ENCODE peak calls at places on chromosome 20, in seven cellular contexts. One of them, this sample, is unnamed.

GRCh38 chr20:35742741-35743523 is 872 bp upstream of the RBM39 start:
- DNase-seq in OCI-LY7: peak; percentile 87
- DNase-seq in esophagus muscularis mucosa: no peak
- DNase-seq in heart left ventricle: no peak
- DNase-seq in H9: no peak
- DNase-seq in stomach: no peak
- DNase-seq in ovary: no peak
- DNase-seq in this sample: no peak

GRCh38 chr20:2603816-2604505 is 48.5 kb upstream of the NOP56 start:
- DNase-seq in H9: no peak
- DNase-seq in stomach: no peak
- DNase-seq in esophagus muscularis mucosa: no peak
- DNase-seq in ovary: no peak
- DNase-seq in heart left ventricle: no peak
- DNase-seq in OCI-LY7: no peak
- DNase-seq in this sample: no peak

GRCh38 chr20:17614812-17615644 is 45.2 kb downstream of the DSTN start:
- DNase-seq in OCI-LY7: no peak
- DNase-seq in heart left ventricle: no peak
- DNase-seq in esophagus muscularis mucosa: no peak
- DNase-seq in H9: no peak
- DNase-seq in ovary: no peak
- DNase-seq in stomach: peak; percentile 38
- DNase-seq in this sample: no peak

GRCh38 chr20:4545526-4545925 is 176.2 kb upstream of the PRND start:
- DNase-seq in H9: no peak
- DNase-seq in OCI-LY7: no peak
- DNase-seq in stomach: no peak
- DNase-seq in esophagus muscularis mucosa: no peak
- DNase-seq in heart left ventricle: no peak
- DNase-seq in ovary: no peak
- DNase-seq in this sample: no peak

GRCh38 chr20:10671850-10672578 is 1.8 kb downstream of the JAG1 start:
- DNase-seq in esophagus muscularis mucosa: no peak
- DNase-seq in stomach: peak; percentile 75
- DNase-seq in OCI-LY7: no peak
- DNase-seq in ovary: peak; percentile 84
- DNase-seq in heart left ventricle: peak; percentile 81
- DNase-seq in H9: peak; percentile 56
- DNase-seq in this sample: no peak

GRCh38 chr20:2316847-2317495 is 21.2 kb downstream of the TGM3 start:
- DNase-seq in esophagus muscularis mucosa: no peak
- DNase-seq in OCI-LY7: no peak
- DNase-seq in stomach: no peak
- DNase-seq in heart left ventricle: no peak
- DNase-seq in ovary: peak; percentile 6
- DNase-seq in H9: peak; percentile 24
- DNase-seq in this sample: no peak

GRCh38 chr20:20796766-20797415 is 84.4 kb upstream of the RALGAPA2 start:
- DNase-seq in ovary: no peak
- DNase-seq in heart left ventricle: no peak
- DNase-seq in stomach: no peak
- DNase-seq in OCI-LY7: no peak
- DNase-seq in H9: no peak
- DNase-seq in esophagus muscularis mucosa: no peak
- DNase-seq in this sample: no peak

GRCh38 chr20:51350941-51351631 is 191.4 kb downstream of the NFATC2 start:
- DNase-seq in OCI-LY7: no peak
- DNase-seq in esophagus muscularis mucosa: no peak
- DNase-seq in H9: no peak
- DNase-seq in stomach: no peak
- DNase-seq in ovary: no peak
- DNase-seq in heart left ventricle: no peak
- DNase-seq in this sample: no peak

GRCh38 chr20:63315240-63315981 is 22.4 kb downstream of the COL20A1 start:
- DNase-seq in esophagus muscularis mucosa: no peak
- DNase-seq in heart left ventricle: peak; percentile 17
- DNase-seq in H9: no peak
- DNase-seq in ovary: peak; percentile 44
- DNase-seq in stomach: no peak
- DNase-seq in OCI-LY7: no peak
- DNase-seq in this sample: no peak

GRCh38 chr20:55353206-55353605 is 652.1 kb downstream of the CBLN4 start:
- DNase-seq in stomach: no peak
- DNase-seq in esophagus muscularis mucosa: no peak
- DNase-seq in H9: no peak
- DNase-seq in OCI-LY7: no peak
- DNase-seq in heart left ventricle: no peak
- DNase-seq in ovary: no peak
- DNase-seq in this sample: no peak
- H3K9me3 ChIP-seq in stomach: no peaks in the 10 kb centered on the region
- H3K9me3 ChIP-seq in esophagus muscularis mucosa: no peaks in the 10 kb centered on the region
- H3K9me3 ChIP-seq in H9: no peaks in the 10 kb centered on the region
- H3K9me3 ChIP-seq in OCI-LY7: no peaks in the 10 kb centered on the region
- H3K9me3 ChIP-seq in heart left ventricle: no peaks in the 10 kb centered on the region
- H3K9me3 ChIP-seq in ovary: no peaks in the 10 kb centered on the region
- H3K9me3 ChIP-seq in this sample: no peaks in the 10 kb centered on the region

GRCh38 chr20:46893877-46894578 is 615 bp upstream of the EYA2 start:
- DNase-seq in H9: no peak
- DNase-seq in OCI-LY7: no peak
- DNase-seq in ovary: no peak
- DNase-seq in heart left ventricle: no peak
- DNase-seq in stomach: no peak
- DNase-seq in esophagus muscularis mucosa: no peak
- DNase-seq in this sample: no peak
- H3K9me3 ChIP-seq in H9: no peaks in the 10 kb centered on the region
- H3K9me3 ChIP-seq in OCI-LY7: peaks cover 4% of the 10 kb centered on the region
- H3K9me3 ChIP-seq in ovary: no peaks in the 10 kb centered on the region
- H3K9me3 ChIP-seq in heart left ventricle: peaks cover 7% of the 10 kb centered on the region
- H3K9me3 ChIP-seq in stomach: peaks cover 10% of the 10 kb centered on the region
- H3K9me3 ChIP-seq in esophagus muscularis mucosa: peaks cover 11% of the 10 kb centered on the region
- H3K9me3 ChIP-seq in this sample: no peaks in the 10 kb centered on the region

GRCh38 chr20:22088882-22089281 is 383.4 kb downstream of the PAX1 start:
- DNase-seq in heart left ventricle: no peak
- DNase-seq in OCI-LY7: no peak
- DNase-seq in esophagus muscularis mucosa: no peak
- DNase-seq in H9: no peak
- DNase-seq in ovary: no peak
- DNase-seq in stomach: no peak
- DNase-seq in this sample: no peak
- H3K9me3 ChIP-seq in heart left ventricle: peaks cover 33% of the 10 kb centered on the region
- H3K9me3 ChIP-seq in OCI-LY7: peaks cover 6% of the 10 kb centered on the region
- H3K9me3 ChIP-seq in esophagus muscularis mucosa: peaks cover 21% of the 10 kb centered on the region
- H3K9me3 ChIP-seq in H9: no peaks in the 10 kb centered on the region
- H3K9me3 ChIP-seq in ovary: no peaks in the 10 kb centered on the region
- H3K9me3 ChIP-seq in stomach: peaks cover 33% of the 10 kb centered on the region
- H3K9me3 ChIP-seq in this sample: no peaks in the 10 kb centered on the region

GRCh38 chr20:31237763-31238162 is 19.7 kb upstream of the DEFB115 start:
- DNase-seq in esophagus muscularis mucosa: no peak
- DNase-seq in ovary: no peak
- DNase-seq in stomach: no peak
- DNase-seq in OCI-LY7: no peak
- DNase-seq in H9: no peak
- DNase-seq in heart left ventricle: no peak
- DNase-seq in this sample: no peak
- H3K9me3 ChIP-seq in esophagus muscularis mucosa: peaks cover 81% of the 10 kb centered on the region
- H3K9me3 ChIP-seq in ovary: no peaks in the 10 kb centered on the region
- H3K9me3 ChIP-seq in stomach: peaks cover 98% of the 10 kb centered on the region
- H3K9me3 ChIP-seq in OCI-LY7: peaks cover 83% of the 10 kb centered on the region
- H3K9me3 ChIP-seq in H9: peaks cover 100% of the 10 kb centered on the region
- H3K9me3 ChIP-seq in heart left ventricle: peaks cover 100% of the 10 kb centered on the region
- H3K9me3 ChIP-seq in this sample: peaks cover 24% of the 10 kb centered on the region

GRCh38 chr20:42313704-42314103 is 695.5 kb upstream of the CHD6 start:
- DNase-seq in stomach: no peak
- DNase-seq in OCI-LY7: no peak
- DNase-seq in heart left ventricle: no peak
- DNase-seq in esophagus muscularis mucosa: no peak
- DNase-seq in ovary: no peak
- DNase-seq in H9: no peak
- DNase-seq in this sample: no peak
- H3K9me3 ChIP-seq in stomach: no peaks in the 10 kb centered on the region
- H3K9me3 ChIP-seq in OCI-LY7: no peaks in the 10 kb centered on the region
- H3K9me3 ChIP-seq in heart left ventricle: no peaks in the 10 kb centered on the region
- H3K9me3 ChIP-seq in esophagus muscularis mucosa: no peaks in the 10 kb centered on the region
- H3K9me3 ChIP-seq in ovary: no peaks in the 10 kb centered on the region
- H3K9me3 ChIP-seq in H9: no peaks in the 10 kb centered on the region
- H3K9me3 ChIP-seq in this sample: no peaks in the 10 kb centered on the region

DNA sequence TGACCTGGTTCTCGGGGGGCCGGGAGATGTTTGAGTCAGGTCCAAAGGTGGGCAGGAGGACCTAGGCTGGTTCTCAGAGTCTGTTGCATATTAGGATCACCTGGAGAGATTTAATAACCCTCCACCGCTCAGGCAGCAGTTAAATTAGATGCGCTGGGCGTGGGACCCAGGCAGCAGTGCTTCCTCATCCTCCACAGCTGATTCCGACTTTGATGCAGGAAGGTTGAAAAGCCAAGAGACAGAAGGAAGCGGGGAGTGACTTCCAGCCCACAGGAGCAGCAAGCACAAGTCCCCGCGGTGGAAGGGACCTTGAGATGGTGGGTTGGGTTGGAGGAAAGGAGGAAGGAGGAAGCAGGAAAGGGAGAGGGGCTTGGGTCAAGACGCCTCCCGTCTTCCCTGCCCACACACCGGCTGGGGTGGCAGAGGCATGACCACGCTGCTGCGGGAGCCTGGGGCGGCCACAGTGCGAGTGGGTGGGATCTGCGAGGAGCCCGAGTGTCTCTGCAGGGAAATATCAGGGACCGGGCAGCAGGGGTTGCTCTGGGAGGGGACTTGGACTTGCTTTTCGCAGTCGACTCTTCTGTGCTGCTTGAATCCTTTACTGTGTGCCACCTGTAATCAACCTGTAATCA is 146.0 kb downstream of the PHACTR3 start:
- DNase-seq in stomach: no peak
- DNase-seq in esophagus muscularis mucosa: no peak
- DNase-seq in H9: no peak
- DNase-seq in ovary: no peak
- DNase-seq in heart left ventricle: no peak
- DNase-seq in OCI-LY7: no peak
- DNase-seq in this sample: no peak
- H3K9me3 ChIP-seq in stomach: no peaks in the 10 kb centered on the region
- H3K9me3 ChIP-seq in esophagus muscularis mucosa: no peaks in the 10 kb centered on the region
- H3K9me3 ChIP-seq in H9: no peaks in the 10 kb centered on the region
- H3K9me3 ChIP-seq in ovary: no peaks in the 10 kb centered on the region
- H3K9me3 ChIP-seq in heart left ventricle: no peaks in the 10 kb centered on the region
- H3K9me3 ChIP-seq in OCI-LY7: no peaks in the 10 kb centered on the region
- H3K9me3 ChIP-seq in this sample: no peaks in the 10 kb centered on the region

DNA sequence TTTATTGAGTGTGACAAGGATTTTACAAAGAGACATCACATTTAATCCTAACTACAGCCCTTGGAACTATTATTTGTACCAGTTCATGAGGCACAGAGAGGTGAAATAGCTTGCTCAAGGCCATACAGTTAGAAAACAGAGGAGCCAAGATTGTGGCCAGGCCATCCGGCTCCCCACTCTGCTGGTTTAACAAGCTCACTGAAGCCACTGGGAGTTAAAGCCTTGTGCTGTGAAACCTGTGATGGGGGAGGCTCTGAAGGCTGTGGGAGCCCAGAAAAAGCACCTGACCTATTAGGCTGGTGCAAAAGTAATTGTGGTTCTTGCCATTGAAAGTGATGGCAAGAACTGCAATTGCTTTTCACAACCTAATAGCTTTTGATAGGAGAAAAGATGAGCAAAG is 75.0 kb upstream of the ZNFX1 start:
- DNase-seq in stomach: no peak
- DNase-seq in OCI-LY7: no peak
- DNase-seq in esophagus muscularis mucosa: no peak
- DNase-seq in H9: no peak
- DNase-seq in ovary: no peak
- DNase-seq in heart left ventricle: no peak
- DNase-seq in this sample: no peak
- H3K9me3 ChIP-seq in stomach: no peaks in the 10 kb centered on the region
- H3K9me3 ChIP-seq in OCI-LY7: no peaks in the 10 kb centered on the region
- H3K9me3 ChIP-seq in esophagus muscularis mucosa: no peaks in the 10 kb centered on the region
- H3K9me3 ChIP-seq in H9: no peaks in the 10 kb centered on the region
- H3K9me3 ChIP-seq in ovary: no peaks in the 10 kb centered on the region
- H3K9me3 ChIP-seq in heart left ventricle: no peaks in the 10 kb centered on the region
- H3K9me3 ChIP-seq in this sample: no peaks in the 10 kb centered on the region

DNA sequence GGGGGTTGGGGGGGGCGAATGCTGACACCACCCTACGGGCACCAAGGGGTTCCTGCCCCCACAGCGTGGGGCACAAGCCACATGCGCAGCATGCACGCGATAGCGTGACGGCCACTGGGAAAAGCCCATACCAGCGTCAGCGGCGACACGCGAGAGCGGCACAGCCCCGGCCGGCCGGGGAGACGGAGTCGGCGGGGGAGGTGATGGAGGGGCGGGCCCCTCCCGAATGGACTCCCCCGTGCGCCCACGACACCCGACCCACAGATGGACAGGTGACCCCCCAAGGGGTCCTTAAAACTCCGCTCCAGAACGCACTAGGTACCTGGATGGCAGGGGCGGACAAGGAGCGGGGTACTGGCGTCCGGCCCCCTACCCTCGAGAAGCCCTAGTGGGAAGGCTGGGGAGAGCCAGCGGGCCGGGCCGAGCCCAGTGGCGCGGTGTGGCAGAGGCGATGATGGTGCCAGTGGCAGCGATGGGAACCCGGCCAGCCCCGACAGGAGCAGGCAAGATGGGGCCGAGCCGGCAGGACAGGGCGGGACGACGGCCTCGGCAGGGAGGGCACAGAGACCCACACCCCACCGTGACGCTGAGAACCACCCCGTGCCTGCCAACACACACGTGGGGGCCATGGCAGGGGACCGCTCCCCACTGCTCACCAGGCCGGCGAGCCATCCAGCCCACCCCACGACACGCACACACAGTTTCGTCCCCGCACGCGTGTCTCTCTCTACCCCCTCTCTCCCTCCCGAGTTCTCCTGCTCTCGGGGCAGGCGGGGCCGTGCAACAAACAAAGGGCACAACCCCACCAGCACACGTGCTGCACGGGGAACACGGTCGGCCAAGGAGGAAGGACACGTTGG is 1959.8 kb upstream of the DEFB115 start:
- DNase-seq in H9: no peak
- DNase-seq in stomach: no peak
- DNase-seq in esophagus muscularis mucosa: peak; percentile 89
- DNase-seq in ovary: no peak
- DNase-seq in OCI-LY7: no peak
- DNase-seq in heart left ventricle: no peak
- DNase-seq in this sample: no peak
- H3K9me3 ChIP-seq in H9: peaks cover 33% of the 10 kb centered on the region
- H3K9me3 ChIP-seq in stomach: peaks cover 78% of the 10 kb centered on the region
- H3K9me3 ChIP-seq in esophagus muscularis mucosa: peaks cover 38% of the 10 kb centered on the region
- H3K9me3 ChIP-seq in ovary: no peaks in the 10 kb centered on the region
- H3K9me3 ChIP-seq in OCI-LY7: no peaks in the 10 kb centered on the region
- H3K9me3 ChIP-seq in heart left ventricle: peaks cover 9% of the 10 kb centered on the region
- H3K9me3 ChIP-seq in this sample: no peaks in the 10 kb centered on the region

DNA sequence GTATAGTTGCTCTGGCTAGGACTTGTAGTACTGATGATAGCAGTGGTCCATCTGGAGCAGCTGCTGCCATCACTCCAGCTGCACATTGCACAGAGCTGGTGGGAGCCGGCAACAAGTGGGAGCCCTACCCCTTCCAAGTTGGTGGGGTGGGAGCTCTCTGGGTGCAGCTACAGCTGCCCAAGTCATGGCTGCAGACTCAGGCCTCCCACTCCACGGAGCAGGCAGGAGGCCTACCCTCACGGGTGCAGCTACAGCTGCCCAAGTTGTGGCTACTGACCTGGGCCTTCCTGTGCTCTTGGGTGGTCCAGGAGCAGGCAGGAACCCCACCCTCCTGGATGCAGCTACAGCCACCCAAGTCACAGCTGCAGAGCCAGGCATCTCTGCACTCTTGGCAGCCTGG is 32.1 kb upstream of the ASIP start:
- DNase-seq in heart left ventricle: no peak
- DNase-seq in OCI-LY7: no peak
- DNase-seq in ovary: no peak
- DNase-seq in H9: no peak
- DNase-seq in esophagus muscularis mucosa: peak; percentile 86
- DNase-seq in stomach: no peak
- DNase-seq in this sample: no peak
- H3K9me3 ChIP-seq in heart left ventricle: peaks cover 10% of the 10 kb centered on the region
- H3K9me3 ChIP-seq in OCI-LY7: peaks cover 54% of the 10 kb centered on the region
- H3K9me3 ChIP-seq in ovary: no peaks in the 10 kb centered on the region
- H3K9me3 ChIP-seq in H9: no peaks in the 10 kb centered on the region
- H3K9me3 ChIP-seq in esophagus muscularis mucosa: no peaks in the 10 kb centered on the region
- H3K9me3 ChIP-seq in stomach: no peaks in the 10 kb centered on the region
- H3K9me3 ChIP-seq in this sample: peaks cover 4% of the 10 kb centered on the region

GRCh38 chr20:714453-714852 is 38.9 kb upstream of the SCRT2 start:
- DNase-seq in stomach: no peak
- DNase-seq in esophagus muscularis mucosa: no peak
- DNase-seq in heart left ventricle: no peak
- DNase-seq in H9: no peak
- DNase-seq in ovary: no peak
- DNase-seq in OCI-LY7: no peak
- DNase-seq in this sample: no peak
- H3K9me3 ChIP-seq in stomach: peaks cover 10% of the 10 kb centered on the region
- H3K9me3 ChIP-seq in esophagus muscularis mucosa: peaks cover 6% of the 10 kb centered on the region
- H3K9me3 ChIP-seq in heart left ventricle: peaks cover 4% of the 10 kb centered on the region
- H3K9me3 ChIP-seq in H9: no peaks in the 10 kb centered on the region
- H3K9me3 ChIP-seq in ovary: no peaks in the 10 kb centered on the region
- H3K9me3 ChIP-seq in OCI-LY7: no peaks in the 10 kb centered on the region
- H3K9me3 ChIP-seq in this sample: no peaks in the 10 kb centered on the region